ENCODE peak calls at places on chromosome 5, in nine cellular contexts. R is neural progenitor cell, T is SK-N-SH, S is adrenal gland, I is esophagus muscularis mucosa, D is esophagus squamous epithelium, N is bronchial epithelial cell, Y is HAP-1, K is iPS DF 6.9. B is an unnamed sample. For H3K27me3 and H3K36me3, the result is how much of the 10 kb centered on the place peaks cover.

GRCh38 chr5:53191766-53192165 is 82.2 kb upstream of the MOCS2 start:
- DNase-seq in S (no peak), R (no peak), Y (no peak), N (no peak), I (no peak), K (no peak), T (no peak), D (no peak), B (no peak)

GRCh38 chr5:140833993-140834392 is at the start of gene PCDHA7:
- DNase-seq in N (peak), S (no peak), K (no peak), I (no peak), D (no peak), T (no peak), R (no peak), Y (no peak), B (no peak)

GRCh38 chr5:120055858-120056257 is 408.2 kb upstream of the PRR16 start:
- DNase-seq in K (no peak), Y (no peak), T (no peak), S (peak), I (no peak), R (no peak), N (peak), D (no peak), B (no peak)

GRCh38 chr5:1008451-1009358 is at the start of gene NKD2:
- DNase-seq in R (peak), I (no peak), K (no peak), D (no peak), T (peak), N (no peak), Y (peak), S (peak), B (peak)

GRCh38 chr5:38528162-38528703 is 28.2 kb downstream of the LIFR start:
- DNase-seq in T (no peak), I (no peak), R (peak), K (no peak), D (no peak), Y (no peak), N (no peak), S (no peak), B (no peak)

GRCh38 chr5:73201547-73202513 is 28.8 kb downstream of the TMEM174 start:
- DNase-seq in Y (peak), T (peak), R (peak), K (peak), N (peak), I (peak), S (peak), D (no peak), B (peak)

GRCh38 chr5:92912280-92912679 is 668.7 kb downstream of the NR2F1-AS1 start:
- DNase-seq in R (peak), Y (no peak), T (no peak), N (no peak), I (no peak), K (no peak), S (no peak), D (no peak), B (no peak)

GRCh38 chr5:10454591-10455272 is 13.1 kb downstream of the ROPN1L start:
- DNase-seq in T (no peak), K (no peak), D (no peak), Y (no peak), R (no peak), N (peak), I (no peak), S (no peak), B (no peak)

GRCh38 chr5:67120032-67120431 is 76.6 kb downstream of the CD180 start:
- DNase-seq in Y (no peak), T (no peak), I (no peak), D (no peak), S (no peak), N (no peak), R (no peak), K (no peak), B (no peak)

GRCh38 chr5:127891942-127892341 is 188.8 kb downstream of the CCDC192 start:
- DNase-seq in R (no peak), S (no peak), T (no peak), Y (no peak), I (no peak), D (no peak), N (no peak), K (no peak), B (no peak)

GRCh38 chr5:83547889-83548288 is 76.3 kb downstream of the VCAN start:
- DNase-seq in T (no peak), K (no peak), N (no peak), I (no peak), Y (no peak), S (no peak), D (no peak), R (no peak), B (no peak)

GRCh38 chr5:145791866-145792265 is 43.3 kb downstream of the PRELID2 start:
- DNase-seq in T (no peak), K (no peak), R (no peak), D (no peak), Y (no peak), N (no peak), S (no peak), I (no peak), B (no peak)

GRCh38 chr5:145787507-145787906 is 47.6 kb downstream of the PRELID2 start:
- DNase-seq in T (no peak), R (no peak), D (no peak), I (no peak), N (no peak), K (no peak), S (no peak), Y (no peak), B (no peak)

GRCh38 chr5:145792840-145793239 is 42.3 kb downstream of the PRELID2 start:
- DNase-seq in D (no peak), I (no peak), K (no peak), T (no peak), N (no peak), S (no peak), R (no peak), Y (no peak), B (no peak)

GRCh38 chr5:145787001-145787400 is 48.1 kb downstream of the PRELID2 start:
- DNase-seq in Y (no peak), S (no peak), K (no peak), D (no peak), N (no peak), T (no peak), I (no peak), R (no peak), B (no peak)

DNA sequence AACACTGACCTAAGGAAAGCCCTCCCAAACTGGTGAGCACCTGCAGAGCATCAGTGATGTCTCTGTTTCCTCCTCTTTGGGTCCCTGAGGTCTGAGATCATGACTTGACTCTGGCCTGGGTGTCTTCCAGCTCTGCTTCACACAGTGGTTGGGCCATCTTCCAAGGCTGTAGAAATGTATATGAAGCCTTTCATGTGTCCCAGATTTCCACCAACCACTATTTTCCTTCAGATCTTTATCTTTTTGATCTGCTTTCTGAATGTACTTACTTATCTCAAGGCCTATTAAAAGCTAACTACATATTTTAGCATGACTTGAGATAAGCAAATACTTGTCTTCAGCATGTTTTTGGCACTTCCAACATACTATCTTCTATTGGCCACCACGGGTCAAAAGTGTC is 47.1 kb downstream of the PRELID2 start:
- DNase-seq in N (no peak), I (no peak), D (no peak), R (no peak), T (no peak), K (no peak), S (no peak), Y (no peak), B (no peak)
- H3K4me3 ChIP-seq in N (no peak), I (no peak), D (no peak), R (no peak), T (no peak), K (no peak), S (no peak), Y (no peak), B (no peak)

GRCh38 chr5:75890546-75890945 is 173.3 kb upstream of the POC5 start:
- DNase-seq in S (no peak), K (no peak), I (peak), N (peak), Y (no peak), D (no peak), R (no peak), T (no peak), B (no peak)

GRCh38 chr5:75886706-75887105 is 169.5 kb upstream of the POC5 start:
- DNase-seq in K (no peak), D (no peak), N (peak), S (no peak), Y (no peak), R (no peak), T (no peak), I (no peak), B (no peak)

GRCh38 chr5:75885321-75885720 is 168.1 kb upstream of the POC5 start:
- DNase-seq in T (no peak), S (no peak), R (no peak), D (no peak), Y (no peak), K (no peak), N (no peak), I (peak), B (no peak)

GRCh38 chr5:75891020-75891419 is 173.8 kb upstream of the POC5 start:
- DNase-seq in I (peak), D (no peak), Y (no peak), S (no peak), T (no peak), N (no peak), K (no peak), R (no peak), B (no peak)

DNA sequence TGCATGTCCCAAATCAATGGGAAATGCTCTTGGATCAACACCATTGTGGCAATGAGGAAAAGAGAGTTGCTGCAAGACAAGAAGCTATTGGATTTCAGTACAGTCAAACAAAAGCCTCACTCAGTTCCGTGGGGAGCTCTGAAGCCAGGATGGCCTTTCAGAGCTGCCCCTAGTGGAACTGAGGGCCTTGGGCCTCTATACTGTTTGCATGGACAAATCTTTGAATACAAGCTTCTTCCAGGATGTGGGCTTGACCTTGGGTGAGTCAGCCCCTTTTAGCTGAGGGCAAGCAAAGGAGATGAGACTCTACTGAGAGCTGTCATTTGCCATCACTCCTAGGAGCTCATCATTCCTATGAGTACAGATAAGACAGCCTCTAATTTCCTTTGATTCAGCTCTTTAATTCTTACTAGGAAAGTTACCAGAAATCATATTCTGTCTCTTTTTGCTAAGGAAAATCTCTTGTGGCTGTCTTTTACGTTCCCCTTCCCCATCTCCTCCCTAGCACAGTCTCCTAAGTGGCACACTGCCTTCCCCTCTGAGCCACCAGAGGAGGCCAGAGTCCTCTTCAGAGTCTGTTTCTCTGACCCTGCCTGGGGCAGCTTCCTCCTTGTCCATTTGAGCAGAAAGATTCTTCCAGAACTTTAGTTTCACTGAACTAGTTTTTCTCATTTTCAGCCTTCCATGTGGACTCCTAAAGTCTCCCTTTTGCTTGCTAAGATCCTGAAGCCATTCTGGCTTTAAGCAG is 168.8 kb upstream of the POC5 start:
- DNase-seq in N (no peak), K (no peak), S (no peak), D (no peak), I (peak), R (peak), T (peak), Y (no peak), B (peak)
- H3K27me3 ChIP-seq in N (under half), K (under half), S (under half), D (under half), I (under half), R (under half), T (under half), Y (under half), B (under half)

GRCh38 chr5:173320259-173320658 is 8.0 kb downstream of the STC2 start:
- DNase-seq in N (no peak), S (no peak), Y (no peak), K (no peak), D (no peak), I (no peak), R (no peak), T (no peak), B (peak)
- H3K36me3 ChIP-seq in N (half or more), S (under half), Y (half or more), K (half or more), D (under half), I (under half), R (under half), T (under half), B (half or more)

GRCh38 chr5:166992874-166993722 is 1298.3 kb upstream of the WWC1 start:
- DNase-seq in D (no peak), S (no peak), Y (no peak), N (no peak), T (no peak), K (no peak), I (no peak), R (peak), B (no peak)
- H3K4me3 ChIP-seq in D (no peak), S (no peak), Y (no peak), N (no peak), T (no peak), K (no peak), I (peak), R (no peak), B (no peak)

GRCh38 chr5:168023190-168023589 is 268.3 kb upstream of the WWC1 start:
- DNase-seq in I (no peak), S (no peak), D (no peak), N (no peak), R (peak), K (no peak), T (peak), Y (no peak), B (peak)
- H3K27me3 ChIP-seq in I (under half), S (under half), D (under half), N (under half), R (under half), K (under half), T (under half), Y (under half), B (under half)